ENCODE peak calls at places on chromosomes 11 and 22, in seven cellular contexts. One of them, this sample, is unnamed.

GRCh38 chr11:116413861-116414260 is 358.9 kb downstream of the BUD13 start:
- DNase-seq in GM23248: no peak
- DNase-seq in HCT116: no peak
- DNase-seq in GM23338: no peak
- DNase-seq in OCI-LY7: no peak
- DNase-seq in PC-9: no peak
- DNase-seq in hepatocyte: no peak
- DNase-seq in this sample: no peak

GRCh38 chr11:117827521-117828511 is 3.3 kb upstream of the FXYD2 start:
- DNase-seq in GM23248: no peak
- DNase-seq in HCT116: no peak
- DNase-seq in GM23338: no peak
- DNase-seq in OCI-LY7: no peak
- DNase-seq in PC-9: no peak
- DNase-seq in hepatocyte: no peak
- DNase-seq in this sample: no peak

GRCh38 chr22:24953294-24954113 is 988 bp downstream of the KIAA1671 start:
- DNase-seq in GM23248: no peak
- DNase-seq in HCT116: no peak
- DNase-seq in GM23338: peak; percentile 44
- DNase-seq in OCI-LY7: no peak
- DNase-seq in PC-9: no peak
- DNase-seq in hepatocyte: peak; percentile 43
- DNase-seq in this sample: no peak

GRCh38 chr22:37021710-37022482 is 2.4 kb downstream of the MPST start:
- DNase-seq in GM23248: peak; percentile 64
- DNase-seq in HCT116: peak; percentile 27
- DNase-seq in GM23338: peak; percentile 82
- DNase-seq in OCI-LY7: peak; percentile 80
- DNase-seq in PC-9: no peak
- DNase-seq in hepatocyte: peak; percentile 62
- DNase-seq in this sample: peak; percentile 45

GRCh38 chr11:60314607-60315321 is 12.3 kb upstream of the MS4A6E start:
- DNase-seq in GM23248: no peak
- DNase-seq in HCT116: no peak
- DNase-seq in GM23338: peak; percentile 19
- DNase-seq in OCI-LY7: no peak
- DNase-seq in PC-9: no peak
- DNase-seq in hepatocyte: no peak
- DNase-seq in this sample: no peak

GRCh38 chr11:130782361-130783221 is 133.7 kb downstream of the SNX19 start:
- DNase-seq in GM23248: peak; percentile 79
- DNase-seq in HCT116: no peak
- DNase-seq in GM23338: peak; percentile 27
- DNase-seq in OCI-LY7: no peak
- DNase-seq in PC-9: peak; percentile 51
- DNase-seq in hepatocyte: no peak
- DNase-seq in this sample: no peak

GRCh38 chr22:37892566-37893338 is 13.3 kb upstream of the MICALL1 start:
- DNase-seq in GM23248: no peak
- DNase-seq in HCT116: no peak
- DNase-seq in GM23338: no peak
- DNase-seq in OCI-LY7: no peak
- DNase-seq in PC-9: no peak
- DNase-seq in hepatocyte: no peak
- DNase-seq in this sample: no peak

GRCh38 chr11:84969103-84969502 is 658.0 kb downstream of the DLG2 start:
- DNase-seq in GM23248: peak; percentile 51
- DNase-seq in HCT116: no peak
- DNase-seq in GM23338: no peak
- DNase-seq in OCI-LY7: no peak
- DNase-seq in PC-9: no peak
- DNase-seq in hepatocyte: no peak
- DNase-seq in this sample: no peak

GRCh38 chr11:104625246-104625645 is 273.0 kb downstream of the CASP12 start:
- DNase-seq in GM23248: peak; percentile 51
- DNase-seq in HCT116: no peak
- DNase-seq in GM23338: no peak
- DNase-seq in OCI-LY7: no peak
- DNase-seq in PC-9: no peak
- DNase-seq in hepatocyte: no peak
- DNase-seq in this sample: no peak

GRCh38 chr11:97794876-97795275 is 1225.9 kb upstream of the CNTN5 start:
- DNase-seq in GM23248: no peak
- DNase-seq in HCT116: no peak
- DNase-seq in GM23338: no peak
- DNase-seq in OCI-LY7: no peak
- DNase-seq in PC-9: no peak
- DNase-seq in hepatocyte: peak; percentile 5
- DNase-seq in this sample: no peak

GRCh38 chr11:126317681-126318641 is 14.1 kb downstream of the DCPS start:
- DNase-seq in GM23248: peak; percentile 87
- DNase-seq in HCT116: no peak
- DNase-seq in GM23338: no peak
- DNase-seq in OCI-LY7: no peak
- DNase-seq in PC-9: no peak
- DNase-seq in hepatocyte: peak; percentile 64
- DNase-seq in this sample: peak; percentile 31

GRCh38 chr11:15942936-15943335 is 413.4 kb downstream of the SOX6 start:
- DNase-seq in GM23248: no peak
- DNase-seq in HCT116: no peak
- DNase-seq in GM23338: no peak
- DNase-seq in OCI-LY7: no peak
- DNase-seq in PC-9: no peak
- DNase-seq in hepatocyte: no peak
- DNase-seq in this sample: no peak

GRCh38 chr11:61780581-61781162 is 11.7 kb downstream of the TMEM258 start:
- DNase-seq in GM23248: no peak
- DNase-seq in HCT116: no peak
- DNase-seq in GM23338: no peak
- DNase-seq in OCI-LY7: no peak
- DNase-seq in PC-9: no peak
- DNase-seq in hepatocyte: no peak
- DNase-seq in this sample: no peak

GRCh38 chr11:115527534-115528125 is 23.4 kb upstream of the CADM1 start:
- DNase-seq in GM23248: no peak
- DNase-seq in HCT116: no peak
- DNase-seq in GM23338: peak; percentile 84
- DNase-seq in OCI-LY7: no peak
- DNase-seq in PC-9: no peak
- DNase-seq in hepatocyte: peak; percentile 48
- DNase-seq in this sample: no peak

GRCh38 chr22:20803696-20804324 is 29.9 kb downstream of the SERPIND1 start:
- DNase-seq in GM23248: peak; percentile 47
- DNase-seq in HCT116: peak; percentile 3
- DNase-seq in GM23338: peak; percentile 65
- DNase-seq in OCI-LY7: peak; percentile 39
- DNase-seq in PC-9: no peak
- DNase-seq in hepatocyte: peak; percentile 60
- DNase-seq in this sample: no peak

GRCh38 chr22:38032681-38033521 is 24.3 kb upstream of the PICK1 start:
- DNase-seq in GM23248: peak; percentile 83
- DNase-seq in HCT116: no peak
- DNase-seq in GM23338: no peak
- DNase-seq in OCI-LY7: no peak
- DNase-seq in PC-9: no peak
- DNase-seq in hepatocyte: peak; percentile 45
- DNase-seq in this sample: no peak

DNA sequence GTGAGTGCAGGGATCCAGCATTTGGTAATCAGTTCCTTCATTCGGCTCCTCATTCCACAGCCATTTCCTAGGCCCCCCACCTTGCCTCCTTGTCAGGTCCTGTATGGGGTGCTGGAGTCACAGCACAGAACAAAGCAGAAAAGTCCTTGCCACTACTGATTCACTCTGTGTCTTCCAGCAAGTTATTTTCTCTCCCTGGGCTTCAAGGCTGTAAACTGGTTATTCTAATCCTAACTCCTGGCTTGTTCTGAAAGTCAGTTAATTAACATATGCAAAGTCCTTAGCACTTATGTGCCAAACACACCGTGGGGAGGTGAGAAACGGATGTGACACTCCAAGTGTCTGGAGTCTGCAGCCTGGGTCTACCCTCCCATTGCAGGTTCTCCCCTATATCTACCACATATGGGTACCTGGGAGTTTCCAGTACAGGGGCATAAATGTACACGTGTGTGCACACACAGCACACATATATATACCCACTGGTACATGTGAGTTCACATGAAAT is 30.6 kb upstream of the PDE2A start:
- DNase-seq in GM23248: no peak
- DNase-seq in HCT116: no peak
- DNase-seq in GM23338: no peak
- DNase-seq in OCI-LY7: no peak
- DNase-seq in PC-9: no peak
- DNase-seq in hepatocyte: no peak
- DNase-seq in this sample: no peak
- H3K9me2 ChIP-seq in GM23248: no peaks in the 10 kb centered on the region
- H3K9me2 ChIP-seq in HCT116: no peaks in the 10 kb centered on the region
- H3K9me2 ChIP-seq in GM23338: no peaks in the 10 kb centered on the region
- H3K9me2 ChIP-seq in OCI-LY7: no peaks in the 10 kb centered on the region
- H3K9me2 ChIP-seq in PC-9: no peaks in the 10 kb centered on the region
- H3K9me2 ChIP-seq in hepatocyte: no peaks in the 10 kb centered on the region
- H3K9me2 ChIP-seq in this sample: no peaks in the 10 kb centered on the region

GRCh38 chr11:123168236-123168635 is 26.8 kb downstream of the CLMP start:
- DNase-seq in GM23248: no peak
- DNase-seq in HCT116: no peak
- DNase-seq in GM23338: no peak
- DNase-seq in OCI-LY7: no peak
- DNase-seq in PC-9: no peak
- DNase-seq in hepatocyte: no peak
- DNase-seq in this sample: no peak

GRCh38 chr11:123168955-123169484 is 26.0 kb downstream of the CLMP start:
- DNase-seq in GM23248: no peak
- DNase-seq in HCT116: no peak
- DNase-seq in GM23338: no peak
- DNase-seq in OCI-LY7: no peak
- DNase-seq in PC-9: no peak
- DNase-seq in hepatocyte: no peak
- DNase-seq in this sample: no peak

GRCh38 chr11:123170929-123171328 is 24.1 kb downstream of the CLMP start:
- DNase-seq in GM23248: no peak
- DNase-seq in HCT116: no peak
- DNase-seq in GM23338: no peak
- DNase-seq in OCI-LY7: no peak
- DNase-seq in PC-9: no peak
- DNase-seq in hepatocyte: no peak
- DNase-seq in this sample: no peak

GRCh38 chr11:123173040-123173855 is 21.8 kb downstream of the CLMP start:
- DNase-seq in GM23248: peak; percentile 98
- DNase-seq in HCT116: no peak
- DNase-seq in GM23338: no peak
- DNase-seq in OCI-LY7: no peak
- DNase-seq in PC-9: peak; percentile 76
- DNase-seq in hepatocyte: peak; percentile 31
- DNase-seq in this sample: no peak

DNA sequence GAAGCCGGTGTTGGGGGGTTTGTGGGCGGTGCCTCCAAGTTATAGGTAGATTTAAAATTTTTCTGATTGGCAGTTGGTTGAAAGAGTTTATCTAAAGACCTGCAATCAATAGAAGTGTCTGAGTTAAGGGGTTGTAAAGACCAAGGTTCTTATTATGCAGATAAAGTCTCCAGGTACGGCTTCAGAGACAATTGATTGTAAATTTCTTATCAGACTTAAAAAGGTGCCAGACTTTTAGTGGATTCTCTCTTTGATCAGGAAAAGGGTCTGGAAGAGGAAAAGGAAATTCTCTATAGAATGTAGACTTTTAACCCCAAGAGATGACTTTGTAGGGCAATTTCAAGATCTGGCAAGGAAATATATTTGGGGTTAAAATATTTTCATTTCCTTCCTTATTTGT is 25.2 kb downstream of the CLMP start:
- DNase-seq in GM23248: no peak
- DNase-seq in HCT116: no peak
- DNase-seq in GM23338: no peak
- DNase-seq in OCI-LY7: no peak
- DNase-seq in PC-9: no peak
- DNase-seq in hepatocyte: no peak
- DNase-seq in this sample: no peak
- H3K79me2 ChIP-seq in GM23248: no peaks in the 10 kb centered on the region
- H3K79me2 ChIP-seq in HCT116: no peaks in the 10 kb centered on the region
- H3K79me2 ChIP-seq in GM23338: no peaks in the 10 kb centered on the region
- H3K79me2 ChIP-seq in OCI-LY7: no peaks in the 10 kb centered on the region
- H3K79me2 ChIP-seq in PC-9: no peaks in the 10 kb centered on the region
- H3K79me2 ChIP-seq in hepatocyte: peaks cover 7% of the 10 kb centered on the region
- H3K79me2 ChIP-seq in this sample: no peaks in the 10 kb centered on the region

DNA sequence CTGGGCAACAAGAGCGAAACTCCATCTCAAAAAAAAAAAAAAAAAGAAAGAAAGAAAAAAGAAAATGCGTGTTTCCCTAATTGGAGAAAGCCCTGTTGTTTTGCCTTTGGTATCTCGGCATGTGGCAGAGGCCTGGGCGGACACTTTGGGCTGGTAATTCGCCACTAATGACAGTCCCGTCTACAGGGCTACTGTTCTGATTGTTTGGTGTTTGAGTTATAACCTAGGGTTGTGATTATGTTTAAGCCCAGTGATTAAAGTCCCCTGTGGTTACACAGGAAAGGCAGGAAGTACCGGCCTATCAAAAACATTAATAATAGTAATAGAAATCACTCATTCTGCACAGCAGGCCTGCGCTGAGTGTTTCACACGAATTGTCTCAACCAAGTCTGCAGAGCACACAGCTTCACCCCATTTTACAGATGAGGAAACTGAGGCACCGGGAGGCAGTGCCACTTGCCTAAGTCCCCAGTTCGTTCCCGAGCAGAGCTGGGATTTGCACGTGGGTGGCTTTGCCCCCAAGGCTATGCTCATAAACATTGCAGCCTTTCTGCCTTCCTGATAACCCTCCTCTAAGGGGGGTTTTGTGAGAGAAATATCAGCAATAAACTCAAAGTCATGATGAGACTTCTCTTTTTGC is 39.1 kb upstream of the GRAMD4 start:
- DNase-seq in GM23248: no peak
- DNase-seq in HCT116: no peak
- DNase-seq in GM23338: no peak
- DNase-seq in OCI-LY7: no peak
- DNase-seq in PC-9: peak; percentile 39
- DNase-seq in hepatocyte: peak; percentile 8
- DNase-seq in this sample: no peak
- H3K4me1 ChIP-seq in GM23248: peaks cover 7% of the 10 kb centered on the region
- H3K4me1 ChIP-seq in HCT116: peaks cover 36% of the 10 kb centered on the region
- H3K4me1 ChIP-seq in GM23338: peaks cover 18% of the 10 kb centered on the region
- H3K4me1 ChIP-seq in OCI-LY7: peaks cover 39% of the 10 kb centered on the region
- H3K4me1 ChIP-seq in PC-9: peaks cover 19% of the 10 kb centered on the region
- H3K4me1 ChIP-seq in hepatocyte: peaks cover 55% of the 10 kb centered on the region
- H3K4me1 ChIP-seq in this sample: peaks cover 4% of the 10 kb centered on the region

DNA sequence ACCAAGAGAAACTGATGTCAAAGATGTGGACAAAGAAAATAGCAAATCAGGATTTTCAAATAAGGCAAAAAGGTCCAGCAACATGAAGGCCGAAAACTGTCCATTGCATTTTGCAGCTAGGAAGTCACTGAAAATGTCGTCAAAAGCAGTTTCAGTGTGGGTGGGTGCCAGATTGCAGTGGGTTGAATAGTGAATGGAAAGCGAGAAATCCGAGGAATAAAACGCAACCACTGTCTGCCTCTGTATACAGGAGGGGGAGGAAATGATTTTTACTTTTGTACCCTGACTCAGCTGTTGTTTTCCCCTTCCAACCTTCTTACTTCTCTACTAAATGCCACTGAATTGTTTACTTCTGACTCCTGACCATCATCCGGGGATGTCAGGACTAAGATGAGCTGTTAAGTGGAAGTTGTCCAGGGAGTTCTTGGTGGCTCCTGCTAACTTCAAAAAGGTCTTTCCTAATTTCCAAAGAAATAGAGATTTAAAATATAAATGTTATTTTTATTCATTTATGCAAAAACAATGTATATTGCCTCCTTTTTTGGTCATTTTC is 64.9 kb upstream of the BIRC3 start:
- DNase-seq in GM23248: peak; percentile 78
- DNase-seq in HCT116: no peak
- DNase-seq in GM23338: no peak
- DNase-seq in OCI-LY7: no peak
- DNase-seq in PC-9: peak; percentile 30
- DNase-seq in hepatocyte: no peak
- DNase-seq in this sample: no peak
- H3K9me2 ChIP-seq in GM23248: no peaks in the 10 kb centered on the region
- H3K9me2 ChIP-seq in HCT116: no peaks in the 10 kb centered on the region
- H3K9me2 ChIP-seq in GM23338: no peaks in the 10 kb centered on the region
- H3K9me2 ChIP-seq in OCI-LY7: no peaks in the 10 kb centered on the region
- H3K9me2 ChIP-seq in PC-9: no peaks in the 10 kb centered on the region
- H3K9me2 ChIP-seq in hepatocyte: no peaks in the 10 kb centered on the region
- H3K9me2 ChIP-seq in this sample: no peaks in the 10 kb centered on the region

This sample was measured in MM.1S.